ENCODE peak calls at places on chromosomes 3 and 15, in four cellular contexts. G is sigmoid colon, A is H1, H is stomach. Q is an unnamed sample. For H3K27me3, the result is how much of the 10 kb centered on the place peaks cover.

GRCh38 chr3:178699810-178700209 is 163.6 kb downstream of the KCNMB2 start:
- DNase-seq in A (no peak), H (no peak), G (no peak), Q (no peak)

GRCh38 chr3:47019201-47019600 is 39.7 kb downstream of the NBEAL2 start:
- DNase-seq in A (no peak), G (no peak), H (no peak), Q (no peak)

GRCh38 chr15:88624156-88624970 is 3.2 kb downstream of the AEN start:
- DNase-seq in G (peak), A (no peak), H (no peak), Q (peak)

GRCh38 chr3:110419096-110419495 is 652.5 kb upstream of the NECTIN3 start:
- DNase-seq in H (no peak), A (no peak), G (no peak), Q (no peak)

GRCh38 chr3:40477671-40478070 is 749 bp downstream of the ZNF619 start:
- DNase-seq in G (no peak), H (no peak), A (no peak), Q (no peak)

GRCh38 chr3:147809206-147809605 is 400.0 kb downstream of the ZIC1 start:
- DNase-seq in A (no peak), G (no peak), H (no peak), Q (no peak)

GRCh38 chr15:81540909-81541308 is 166.9 kb upstream of the TMC3 start:
- DNase-seq in H (no peak), G (no peak), A (no peak), Q (no peak)

GRCh38 chr3:195809796-195810454 is 1.8 kb downstream of the MUC4 start:
- DNase-seq in G (peak), A (no peak), H (no peak), Q (no peak)

GRCh38 chr3:132417695-132418520 is 606 bp downstream of the DNAJC13 start:
- DNase-seq in G (peak), A (no peak), H (peak), Q (no peak)

GRCh38 chr3:114043205-114043604 is 13.1 kb downstream of the CCDC191 start:
- DNase-seq in A (no peak), H (no peak), G (no peak), Q (no peak)

GRCh38 chr15:74845581-74845980 is 2.6 kb upstream of the ULK3 start:
- DNase-seq in H (no peak), G (no peak), A (no peak), Q (no peak)

GRCh38 chr3:49723301-49723630 is 485 bp downstream of the GMPPB start:
- DNase-seq in A (no peak), H (peak), G (peak), Q (peak)

GRCh38 chr15:20357139-20358065 is 184.2 kb downstream of the GOLGA6L6 start:
- DNase-seq in A (no peak), H (peak), G (peak), Q (peak)

GRCh38 chr15:93019091-93019490 is 69.9 kb downstream of the RGMA start:
- DNase-seq in A (no peak), H (no peak), G (no peak), Q (no peak)

GRCh38 chr3:195875482-195876236 is 32.7 kb downstream of the TNK2 start:
- DNase-seq in H (no peak), A (no peak), G (no peak), Q (no peak)

GRCh38 chr3:167437428-167438139 is 36.3 kb downstream of the SERPINI2 start:
- DNase-seq in G (no peak), H (no peak), A (no peak), Q (no peak)

GRCh38 chr3:104438761-104439160 is 927.9 kb upstream of the ALCAM start:
- DNase-seq in G (no peak), A (no peak), H (no peak), Q (no peak)

GRCh38 chr15:95742256-95742655 is 588.2 kb upstream of the NR2F2 start:
- DNase-seq in H (no peak), G (no peak), A (no peak), Q (no peak)

GRCh38 chr3:117589454-117589853 is 879.9 kb downstream of the TUSC7 start:
- DNase-seq in G (no peak), H (no peak), A (no peak), Q (no peak)

GRCh38 chr15:99058421-99058870 is 46.4 kb upstream of the SYNM start:
- DNase-seq in G (peak), H (no peak), A (no peak), Q (no peak)

GRCh38 chr3:53182759-53183355 is 21.8 kb downstream of the PRKCD start:
- DNase-seq in A (no peak), G (no peak), H (no peak), Q (no peak)

GRCh38 chr15:78006567-78007205 is 70.8 kb downstream of the TBC1D2B start:
- DNase-seq in A (no peak), H (peak), G (no peak), Q (no peak)

GRCh38 chr15:78002996-78003395 is 74.5 kb downstream of the TBC1D2B start:
- DNase-seq in A (no peak), H (no peak), G (peak), Q (no peak)

GRCh38 chr15:78003539-78004008 is 73.9 kb downstream of the TBC1D2B start:
- DNase-seq in G (peak), H (peak), A (no peak), Q (no peak)

GRCh38 chr15:78004222-78004727 is 73.2 kb downstream of the TBC1D2B start:
- DNase-seq in A (no peak), G (peak), H (no peak), Q (no peak)

GRCh38 chr15:78004919-78005634 is 72.4 kb downstream of the TBC1D2B start:
- DNase-seq in G (peak), H (peak), A (no peak), Q (no peak)
- TF ChIP-seq EP300 in G (no peak), H (no peak), A (no peak), Q (no peak)

GRCh38 chr15:40754883-40755815 is at the start of gene RMDN3:
- DNase-seq in G (peak), H (peak), A (peak), Q (peak)
- TF ChIP-seq POLR2A in G (no peak), H (no peak), A (peak), Q (no peak)

GRCh38 chr3:68148471-68148870 is 494.1 kb upstream of the SUCLG2 start:
- DNase-seq in H (no peak), A (no peak), G (no peak), Q (no peak)

GRCh38 chr3:68151359-68151758 is 496.9 kb upstream of the SUCLG2 start:
- DNase-seq in G (no peak), A (no peak), H (no peak), Q (no peak)
- H3K27me3 ChIP-seq in G (under half), A (under half), H (under half), Q (under half)

DNA sequence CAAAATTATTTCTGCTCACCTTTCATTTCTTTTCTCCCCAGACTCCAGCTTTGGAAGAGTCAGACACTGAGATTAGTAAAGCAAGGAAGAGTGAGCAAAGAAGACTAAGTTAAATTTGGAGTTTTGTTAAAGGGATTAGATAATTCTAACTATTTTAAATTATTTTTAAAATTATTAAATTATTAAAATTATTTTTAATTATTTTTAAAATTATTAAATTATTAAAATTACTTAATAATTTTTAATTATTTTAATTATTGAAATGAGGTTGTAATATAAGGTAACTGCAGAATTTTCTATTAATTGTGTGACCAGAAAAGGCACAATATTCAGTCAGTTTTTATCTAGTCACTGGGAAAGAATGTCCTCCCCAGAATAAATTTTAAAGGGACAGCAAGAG is 185.0 kb upstream of the EOMES start:
- DNase-seq in H (no peak), A (no peak), G (no peak), Q (no peak)
- TF ChIP-seq EP300 in H (no peak), A (no peak), G (no peak), Q (no peak)

GRCh38 chr3:71133874-71134273 is 449.7 kb downstream of the FOXP1 start:
- DNase-seq in H (no peak), A (no peak), G (no peak), Q (no peak)

GRCh38 chr3:71132995-71133730 is 450.4 kb downstream of the FOXP1 start:
- DNase-seq in G (no peak), A (no peak), H (no peak), Q (no peak)

GRCh38 chr3:71131893-71132314 is 451.6 kb downstream of the FOXP1 start:
- DNase-seq in G (no peak), A (no peak), H (no peak), Q (no peak)

GRCh38 chr3:71138410-71138809 is 445.1 kb downstream of the FOXP1 start:
- DNase-seq in A (no peak), G (no peak), H (no peak), Q (no peak)

GRCh38 chr3:71135373-71136088 is 448.0 kb downstream of the FOXP1 start:
- DNase-seq in H (peak), A (no peak), G (no peak), Q (no peak)
- TF ChIP-seq POLR2A in H (no peak), A (no peak), G (no peak), Q (no peak)

DNA sequence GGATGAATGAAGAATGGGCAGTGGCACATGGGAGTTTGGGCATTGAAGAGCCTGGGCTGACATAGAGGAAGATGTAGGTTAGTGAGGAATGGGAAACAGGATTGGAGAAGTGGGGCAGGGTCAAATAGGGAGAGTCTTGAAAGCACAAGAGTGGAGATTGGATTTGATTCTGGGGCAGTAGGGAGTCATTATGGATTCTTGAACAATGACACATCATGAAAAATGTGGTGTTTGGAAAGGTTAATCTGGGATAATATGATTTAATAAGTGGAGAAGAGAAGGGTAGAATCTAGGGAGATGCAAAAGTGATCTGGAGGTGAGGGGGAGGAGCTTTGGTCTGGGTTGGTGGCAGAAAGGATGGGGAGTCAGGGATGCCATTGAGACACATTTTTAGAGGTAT is 45.4 kb upstream of the ROPN1 start:
- DNase-seq in H (no peak), G (no peak), A (no peak), Q (no peak)
- H3K27me3 ChIP-seq in H (under half), G (under half), A (under half), Q (under half)

DNA sequence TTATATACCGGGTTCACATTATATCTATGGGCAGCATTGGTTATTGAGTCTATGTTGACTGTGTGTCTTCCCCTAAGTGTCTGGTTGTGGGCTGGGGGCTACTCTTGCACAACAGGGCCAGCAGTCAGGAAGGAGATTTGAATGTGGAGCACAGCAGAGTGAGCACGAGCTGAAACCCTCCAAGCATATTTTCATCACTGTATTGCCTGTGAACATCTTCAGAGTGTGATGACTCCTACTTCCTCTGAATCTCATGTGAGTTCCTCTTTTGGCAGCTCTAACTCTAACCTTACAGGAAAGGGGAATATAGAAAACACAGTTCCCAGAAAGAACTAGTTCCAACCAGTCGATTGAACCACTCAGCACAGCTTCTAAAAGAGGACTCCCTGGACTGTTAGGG is 211.5 kb downstream of the RAP2B start:
- DNase-seq in H (no peak), A (no peak), G (no peak), Q (no peak)
- TF ChIP-seq EP300 in H (no peak), A (no peak), G (no peak), Q (no peak)

GRCh38 chr15:58572521-58572920 is 140.7 kb downstream of the LIPC start:
- DNase-seq in A (no peak), G (no peak), H (no peak), Q (no peak)

GRCh38 chr15:58576657-58577056 is 144.9 kb downstream of the LIPC start:
- DNase-seq in A (no peak), G (no peak), H (no peak), Q (no peak)

GRCh38 chr15:58575045-58575786 is 143.4 kb downstream of the LIPC start:
- DNase-seq in A (no peak), H (no peak), G (no peak), Q (no peak)

GRCh38 chr15:58573270-58573669 is 141.5 kb downstream of the LIPC start:
- DNase-seq in G (no peak), A (no peak), H (no peak), Q (no peak)

DNA sequence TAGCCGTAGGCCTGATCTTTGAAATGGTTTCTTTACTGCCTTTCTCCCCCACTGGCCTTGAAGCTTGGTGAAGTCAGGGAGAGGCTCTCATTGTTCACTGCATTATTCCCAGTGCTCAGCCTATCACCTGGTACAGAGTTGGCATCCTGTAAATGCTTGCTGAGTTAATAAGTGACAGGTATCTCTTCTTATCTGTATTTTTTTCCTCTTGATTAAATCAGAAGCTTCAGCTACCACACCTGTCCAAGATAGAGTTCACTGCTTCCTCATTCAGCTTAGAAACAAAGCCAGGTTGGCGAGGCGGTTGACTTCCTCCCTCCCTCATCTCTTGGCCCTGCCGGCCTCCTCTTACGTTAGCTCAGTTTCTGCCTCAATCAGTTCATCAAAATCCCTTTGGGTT is 142.8 kb downstream of the LIPC start:
- DNase-seq in G (no peak), H (no peak), A (no peak), Q (no peak)
- TF ChIP-seq POLR2A in G (no peak), H (no peak), A (no peak), Q (no peak)